ENCODE peak calls at places on chromosomes 13 and 19, in seven cellular contexts. I is left ventricle myocardium inferior; W is CD8-positive, alpha-beta T cell; R is ascending aorta; N is neural progenitor cell; O is pancreas; D is tibial nerve. A is an unnamed sample.

GRCh38 chr19:55667958-55668357 is 7.1 kb upstream of the EPN1 start:
- DNase-seq in R (no peak), I (no peak), D (no peak), O (no peak), N (no peak), W (no peak), A (no peak)

GRCh38 chr13:46885018-46885417 is 11.8 kb downstream of the HTR2A start:
- DNase-seq in I (no peak), O (no peak), W (no peak), D (no peak), N (no peak), R (no peak), A (no peak)

GRCh38 chr19:18941628-18942354 is 774 bp upstream of the HOMER3 start:
- DNase-seq in W (no peak), O (no peak), D (no peak), N (peak; percentile 15), R (no peak), I (no peak), A (no peak)

GRCh38 chr19:17448190-17448967 is at the start of gene TMEM221:
- DNase-seq in N (peak; percentile 83), O (peak; percentile 42), I (peak; percentile 47), R (peak; percentile 73), D (peak; percentile 16), W (peak; percentile 16), A (no peak)

GRCh38 chr13:79483302-79483701 is 2.3 kb downstream of the NDFIP2 start:
- DNase-seq in W (no peak), D (no peak), N (no peak), R (no peak), I (no peak), O (no peak), A (no peak)

GRCh38 chr13:55560331-55560730 is 1580.4 kb upstream of the PRR20A start:
- DNase-seq in I (no peak), W (no peak), R (no peak), D (no peak), N (no peak), O (no peak), A (no peak)

GRCh38 chr19:6767357-6768235 is at the start of gene SH2D3A:
- DNase-seq in D (no peak), R (peak; percentile 78), N (peak; percentile 96), I (peak; percentile 51), O (peak; percentile 94), W (peak; percentile 88), A (no peak)

GRCh38 chr13:50910483-50910805 is 853 bp downstream of the RNASEH2B start:
- DNase-seq in W (no peak), N (peak; percentile 42), O (peak; percentile 55), R (no peak), I (no peak), D (no peak), A (no peak)

GRCh38 chr19:27720155-27720554 is 1492.8 kb downstream of the UQCRFS1 start:
- DNase-seq in O (no peak), D (no peak), W (no peak), I (no peak), N (no peak), R (no peak), A (no peak)

GRCh38 chr13:31001647-31002046 is 69.2 kb downstream of the TEX26 start:
- DNase-seq in O (no peak), I (no peak), D (no peak), W (no peak), N (no peak), R (no peak), A (no peak)

GRCh38 chr13:80469841-80470378 is 129.0 kb upstream of the SPRY2 start:
- DNase-seq in W (no peak), O (no peak), N (no peak), I (peak; percentile 77), R (peak; percentile 93), D (peak; percentile 66), A (peak; percentile 94)

GRCh38 chr19:53885036-53885435 is 3.0 kb downstream of the PRKCG start:
- DNase-seq in D (no peak), I (no peak), N (no peak), R (no peak), O (no peak), W (no peak), A (no peak)

GRCh38 chr19:15758379-15758778 is 20.6 kb downstream of the OR10H3 start:
- DNase-seq in W (no peak), N (no peak), O (no peak), I (no peak), D (no peak), R (no peak), A (no peak)

GRCh38 chr19:15759962-15760565 is 22.3 kb downstream of the OR10H3 start:
- DNase-seq in O (no peak), I (no peak), D (no peak), W (no peak), N (no peak), R (no peak), A (no peak)
- TF ChIP-seq CTCF in O (no peak), I (peak; percentile 38), D (no peak), W (no peak), N (no peak), R (no peak), A (no peak)

DNA sequence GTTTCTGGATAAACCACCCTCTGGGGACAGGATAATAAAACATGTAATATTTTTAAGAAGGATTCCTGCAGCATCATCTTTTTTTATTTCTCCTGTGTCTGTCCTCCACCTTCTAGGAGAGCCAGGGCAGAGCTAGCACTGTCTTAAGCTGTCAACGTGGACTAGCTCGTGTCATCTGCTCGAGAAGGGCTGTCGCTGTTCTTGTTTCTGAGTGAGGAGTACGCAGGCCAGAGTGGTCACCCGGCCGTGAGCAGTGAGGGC is 13.9 kb downstream of the CAPN12 start:
- DNase-seq in I (no peak), W (no peak), D (no peak), N (no peak), O (no peak), R (no peak), A (no peak)
- H3K27ac ChIP-seq in I (peak overlapping the region; percentile 91), W (no peak overlapping the region), D (no peak overlapping the region), N (no peak overlapping the region), O (peak overlapping the region; percentile 88), R (peak overlapping the region; percentile 68), A (no peak overlapping the region)

GRCh38 chr13:39612023-39612637 is 9.1 kb upstream of the LHFPL6 start:
- DNase-seq in I (no peak), O (peak; percentile 57), D (peak; percentile 65), W (peak; percentile 12), N (peak; percentile 82), R (peak; percentile 86), A (no peak)
- TF ChIP-seq CTCF in I (peak; percentile 90), O (peak; percentile 70), D (peak; percentile 80), W (peak; percentile 90), N (peak; percentile 99), R (peak; percentile 52), A (peak; percentile 79)

DNA sequence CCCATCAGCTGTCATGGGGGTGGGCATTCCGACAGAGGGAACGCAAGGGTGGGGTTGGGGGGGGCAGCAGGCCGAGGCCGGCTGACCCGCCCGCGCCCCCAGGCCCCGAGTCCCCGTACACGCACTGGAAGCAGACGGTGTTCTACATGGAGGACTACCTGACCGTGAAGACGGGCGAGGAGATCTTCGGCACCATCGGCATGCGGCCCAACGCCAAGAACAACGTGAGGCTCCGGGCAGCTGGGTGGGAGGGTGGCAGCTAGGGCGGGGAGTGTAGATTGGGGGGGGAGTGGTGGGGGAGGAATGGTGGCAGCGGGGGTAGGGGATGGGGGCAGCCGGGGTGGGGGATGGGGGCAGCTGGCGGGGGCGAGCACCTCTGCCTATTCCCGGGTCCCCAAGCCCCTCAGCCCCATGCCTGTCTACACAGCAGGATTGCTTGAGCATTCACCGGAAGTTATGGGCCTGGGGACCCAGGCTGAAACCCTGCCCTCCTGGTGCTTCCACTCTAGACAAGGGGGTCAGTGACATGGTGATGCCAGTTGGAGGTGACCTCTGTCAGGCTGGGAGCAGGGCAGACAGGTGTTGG is 2.8 kb upstream of the ADM5 start:
- DNase-seq in I (no peak), D (no peak), O (no peak), N (no peak), R (no peak), W (no peak), A (no peak)
- H3K27ac ChIP-seq in I (peak overlapping the region; percentile 81), D (peak overlapping the region; percentile 29), O (no peak overlapping the region), N (no peak overlapping the region), R (no peak overlapping the region), W (no peak overlapping the region), A (peak overlapping the region; percentile 36)

GRCh38 chr13:57557979-57558529 is 73.5 kb upstream of the PCDH17 start:
- DNase-seq in W (no peak), R (no peak), D (no peak), I (no peak), O (no peak), N (peak; percentile 67), A (no peak)
- TF ChIP-seq CTCF in W (no peak), R (no peak), D (no peak), I (no peak), O (no peak), N (peak; percentile 64), A (no peak)

DNA sequence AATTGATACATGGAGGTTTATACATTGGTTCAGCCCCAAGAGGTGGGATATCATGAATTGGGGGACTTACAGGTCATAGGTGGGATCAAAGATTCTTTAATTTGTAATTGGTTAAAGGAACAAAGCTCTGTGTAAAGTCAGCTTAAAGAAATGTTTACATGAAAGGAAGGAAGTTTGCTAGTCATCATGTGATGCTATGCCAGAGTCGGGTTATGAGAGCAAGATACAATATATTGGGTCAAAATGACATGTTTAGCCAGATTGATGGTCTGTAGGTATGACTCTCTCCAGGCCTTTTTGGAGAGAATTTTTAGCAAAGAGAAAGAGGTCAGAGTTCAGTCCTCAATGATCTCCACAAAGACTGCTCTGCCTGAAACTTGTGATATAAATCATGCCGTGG is 5.3 kb upstream of the CYSLTR2 start:
- DNase-seq in I (no peak), W (no peak), D (no peak), N (no peak), R (no peak), O (no peak), A (no peak)
- H3K27ac ChIP-seq in I (no peak overlapping the region), W (no peak overlapping the region), D (no peak overlapping the region), N (no peak overlapping the region), R (no peak overlapping the region), O (no peak overlapping the region), A (no peak overlapping the region)

GRCh38 chr19:772043-772442 is 21.1 kb downstream of the MISP start:
- DNase-seq in N (no peak), W (no peak), O (no peak), I (no peak), R (no peak), D (no peak), A (no peak)

GRCh38 chr19:768424-768823 is 17.5 kb downstream of the MISP start:
- DNase-seq in R (no peak), D (no peak), O (no peak), N (no peak), W (no peak), I (no peak), A (no peak)

GRCh38 chr19:769610-770009 is 18.7 kb downstream of the MISP start:
- DNase-seq in N (no peak), O (no peak), W (no peak), D (no peak), I (no peak), R (no peak), A (no peak)

GRCh38 chr19:772730-773436 is 22.0 kb downstream of the MISP start:
- DNase-seq in N (peak; percentile 67), R (no peak), O (no peak), W (no peak), D (no peak), I (no peak), A (no peak)

GRCh38 chr19:771332-771785 is 20.4 kb downstream of the MISP start:
- DNase-seq in I (no peak), O (no peak), W (no peak), R (no peak), D (no peak), N (peak; percentile 62), A (no peak)
- TF ChIP-seq CTCF in I (peak; percentile 69), O (no peak), W (no peak), R (no peak), D (peak; percentile 30), N (peak; percentile 52), A (peak; percentile 35)

A was measured in esophagus muscularis mucosa.